ENCODE peak calls at places on chromosome 18, in ten cellular contexts. One of them, this sample, is unnamed.

GRCh38 chr18:65725421-65726050 is 25.3 kb upstream of the CDH7 start:
- DNase-seq in BE2C: peak; percentile 39
- DNase-seq in GM12865: peak; percentile 1
- DNase-seq in SK-N-SH: peak; percentile 50
- DNase-seq in right lobe of liver: no peak
- DNase-seq in cardiac fibroblast: no peak
- DNase-seq in prostate gland: peak; percentile 42
- DNase-seq in vagina: no peak
- DNase-seq in heart left ventricle: no peak
- DNase-seq in fibroblast of pulmonary artery: no peak
- DNase-seq in this sample: no peak

GRCh38 chr18:43665239-43665788 is 388.0 kb upstream of the SYT4 start:
- DNase-seq in BE2C: no peak
- DNase-seq in heart left ventricle: no peak
- DNase-seq in cardiac fibroblast: peak; percentile 77
- DNase-seq in GM12865: no peak
- DNase-seq in prostate gland: no peak
- DNase-seq in SK-N-SH: no peak
- DNase-seq in right lobe of liver: no peak
- DNase-seq in fibroblast of pulmonary artery: peak; percentile 83
- DNase-seq in vagina: no peak
- DNase-seq in this sample: no peak

GRCh38 chr18:7871560-7872456 is 304.7 kb downstream of the PTPRM start:
- DNase-seq in GM12865: no peak
- DNase-seq in BE2C: no peak
- DNase-seq in prostate gland: no peak
- DNase-seq in SK-N-SH: no peak
- DNase-seq in right lobe of liver: no peak
- DNase-seq in vagina: no peak
- DNase-seq in heart left ventricle: no peak
- DNase-seq in cardiac fibroblast: peak; percentile 61
- DNase-seq in fibroblast of pulmonary artery: peak; percentile 35
- DNase-seq in this sample: no peak

GRCh38 chr18:74836296-74837139 is 238.8 kb downstream of the ZNF407 start:
- DNase-seq in right lobe of liver: peak; percentile 25
- DNase-seq in GM12865: no peak
- DNase-seq in SK-N-SH: peak; percentile 61
- DNase-seq in BE2C: peak; percentile 59
- DNase-seq in fibroblast of pulmonary artery: peak; percentile 39
- DNase-seq in cardiac fibroblast: peak; percentile 43
- DNase-seq in heart left ventricle: peak; percentile 27
- DNase-seq in vagina: no peak
- DNase-seq in prostate gland: no peak
- DNase-seq in this sample: no peak

GRCh38 chr18:64110692-64111480 is 38.0 kb downstream of the LINC00305 start:
- DNase-seq in GM12865: no peak
- DNase-seq in prostate gland: no peak
- DNase-seq in BE2C: no peak
- DNase-seq in right lobe of liver: no peak
- DNase-seq in vagina: no peak
- DNase-seq in fibroblast of pulmonary artery: peak; percentile 18
- DNase-seq in cardiac fibroblast: no peak
- DNase-seq in SK-N-SH: no peak
- DNase-seq in heart left ventricle: no peak
- DNase-seq in this sample: no peak

GRCh38 chr18:2905802-2906521 is 59.2 kb downstream of the EMILIN2 start:
- DNase-seq in SK-N-SH: peak; percentile 82
- DNase-seq in right lobe of liver: peak; percentile 75
- DNase-seq in BE2C: peak; percentile 70
- DNase-seq in prostate gland: no peak
- DNase-seq in heart left ventricle: peak; percentile 82
- DNase-seq in GM12865: peak; percentile 66
- DNase-seq in vagina: no peak
- DNase-seq in fibroblast of pulmonary artery: peak; percentile 57
- DNase-seq in cardiac fibroblast: peak; percentile 62
- DNase-seq in this sample: no peak

GRCh38 chr18:33231474-33232317 is 208.8 kb downstream of the CCDC178 start:
- DNase-seq in SK-N-SH: peak; percentile 53
- DNase-seq in BE2C: peak; percentile 64
- DNase-seq in prostate gland: peak; percentile 53
- DNase-seq in fibroblast of pulmonary artery: peak; percentile 76
- DNase-seq in vagina: no peak
- DNase-seq in heart left ventricle: peak; percentile 46
- DNase-seq in GM12865: peak; percentile 81
- DNase-seq in cardiac fibroblast: peak; percentile 75
- DNase-seq in right lobe of liver: peak; percentile 52
- DNase-seq in this sample: peak; percentile 46

GRCh38 chr18:22432672-22433137 is 15.0 kb upstream of the CTAGE1 start:
- DNase-seq in GM12865: no peak
- DNase-seq in SK-N-SH: no peak
- DNase-seq in cardiac fibroblast: peak; percentile 94
- DNase-seq in prostate gland: no peak
- DNase-seq in fibroblast of pulmonary artery: peak; percentile 95
- DNase-seq in heart left ventricle: peak; percentile 72
- DNase-seq in right lobe of liver: peak; percentile 55
- DNase-seq in vagina: no peak
- DNase-seq in BE2C: peak; percentile 18
- DNase-seq in this sample: no peak

GRCh38 chr18:57698571-57699276 is 77.1 kb upstream of the NARS1 start:
- DNase-seq in prostate gland: peak; percentile 50
- DNase-seq in GM12865: no peak
- DNase-seq in SK-N-SH: no peak
- DNase-seq in BE2C: no peak
- DNase-seq in vagina: no peak
- DNase-seq in cardiac fibroblast: peak; percentile 78
- DNase-seq in heart left ventricle: no peak
- DNase-seq in fibroblast of pulmonary artery: peak; percentile 64
- DNase-seq in right lobe of liver: no peak
- DNase-seq in this sample: no peak

GRCh38 chr18:26566874-26567273 is 18.5 kb upstream of the KCTD1 start:
- DNase-seq in vagina: no peak
- DNase-seq in GM12865: no peak
- DNase-seq in heart left ventricle: no peak
- DNase-seq in right lobe of liver: no peak
- DNase-seq in BE2C: no peak
- DNase-seq in cardiac fibroblast: no peak
- DNase-seq in SK-N-SH: no peak
- DNase-seq in prostate gland: no peak
- DNase-seq in fibroblast of pulmonary artery: no peak
- DNase-seq in this sample: no peak
- TF ChIP-seq CTCF in vagina: no peak
- TF ChIP-seq CTCF in GM12865: no peak
- TF ChIP-seq CTCF in heart left ventricle: no peak
- TF ChIP-seq CTCF in right lobe of liver: no peak
- TF ChIP-seq CTCF in BE2C: no peak
- TF ChIP-seq CTCF in cardiac fibroblast: no peak
- TF ChIP-seq CTCF in SK-N-SH: no peak
- TF ChIP-seq CTCF in prostate gland: no peak
- TF ChIP-seq CTCF in fibroblast of pulmonary artery: no peak
- TF ChIP-seq CTCF in this sample: no peak

GRCh38 chr18:41373612-41374011 is 581.4 kb upstream of the PIK3C3 start:
- DNase-seq in GM12865: no peak
- DNase-seq in prostate gland: no peak
- DNase-seq in right lobe of liver: no peak
- DNase-seq in BE2C: no peak
- DNase-seq in heart left ventricle: no peak
- DNase-seq in cardiac fibroblast: no peak
- DNase-seq in fibroblast of pulmonary artery: no peak
- DNase-seq in SK-N-SH: no peak
- DNase-seq in vagina: no peak
- DNase-seq in this sample: no peak

DNA sequence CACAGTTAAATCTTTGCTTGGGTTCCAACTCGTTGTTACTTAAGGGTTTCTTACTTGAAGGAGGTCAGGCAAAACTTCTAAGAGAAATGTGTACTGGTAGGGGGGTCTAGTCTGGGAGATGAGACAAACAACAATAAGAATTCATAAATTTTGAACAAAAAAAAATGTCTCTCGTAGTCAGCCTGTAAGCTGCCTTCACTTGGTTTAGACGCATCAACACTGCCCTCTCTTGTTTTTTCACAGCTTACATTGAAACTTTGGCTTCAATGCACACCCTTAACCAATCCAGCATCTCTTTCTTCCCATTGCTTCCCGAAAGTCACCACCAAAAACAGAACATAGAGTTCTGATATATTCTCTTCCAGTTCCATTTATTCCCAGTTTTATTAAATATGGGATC is 576.4 kb upstream of the PIK3C3 start:
- DNase-seq in vagina: no peak
- DNase-seq in right lobe of liver: no peak
- DNase-seq in cardiac fibroblast: peak; percentile 83
- DNase-seq in prostate gland: no peak
- DNase-seq in fibroblast of pulmonary artery: peak; percentile 88
- DNase-seq in BE2C: no peak
- DNase-seq in SK-N-SH: peak; percentile 17
- DNase-seq in GM12865: no peak
- DNase-seq in heart left ventricle: no peak
- DNase-seq in this sample: no peak
- TF ChIP-seq CTCF in vagina: no peak
- TF ChIP-seq CTCF in right lobe of liver: no peak
- TF ChIP-seq CTCF in cardiac fibroblast: peak; percentile 34
- TF ChIP-seq CTCF in prostate gland: no peak
- TF ChIP-seq CTCF in fibroblast of pulmonary artery: peak; percentile 62
- TF ChIP-seq CTCF in BE2C: peak; percentile 41
- TF ChIP-seq CTCF in SK-N-SH: peak; percentile 59
- TF ChIP-seq CTCF in GM12865: no peak
- TF ChIP-seq CTCF in heart left ventricle: no peak
- TF ChIP-seq CTCF in this sample: no peak

GRCh38 chr18:66872277-66872676 is 268.4 kb upstream of the CDH19 start:
- DNase-seq in GM12865: no peak
- DNase-seq in heart left ventricle: no peak
- DNase-seq in SK-N-SH: peak; percentile 36
- DNase-seq in fibroblast of pulmonary artery: peak; percentile 41
- DNase-seq in vagina: no peak
- DNase-seq in prostate gland: no peak
- DNase-seq in cardiac fibroblast: peak; percentile 29
- DNase-seq in BE2C: no peak
- DNase-seq in right lobe of liver: no peak
- DNase-seq in this sample: no peak
- TF ChIP-seq CTCF in GM12865: no peak
- TF ChIP-seq CTCF in heart left ventricle: peak; percentile 14
- TF ChIP-seq CTCF in SK-N-SH: peak; percentile 47
- TF ChIP-seq CTCF in fibroblast of pulmonary artery: peak; percentile 26
- TF ChIP-seq CTCF in vagina: no peak
- TF ChIP-seq CTCF in prostate gland: no peak
- TF ChIP-seq CTCF in cardiac fibroblast: no peak
- TF ChIP-seq CTCF in BE2C: peak; percentile 29
- TF ChIP-seq CTCF in right lobe of liver: peak; percentile 41
- TF ChIP-seq CTCF in this sample: no peak

GRCh38 chr18:49859006-49859359 is 45.6 kb upstream of the ACAA2 start:
- DNase-seq in heart left ventricle: no peak
- DNase-seq in vagina: no peak
- DNase-seq in GM12865: no peak
- DNase-seq in right lobe of liver: no peak
- DNase-seq in prostate gland: no peak
- DNase-seq in fibroblast of pulmonary artery: no peak
- DNase-seq in BE2C: no peak
- DNase-seq in SK-N-SH: no peak
- DNase-seq in cardiac fibroblast: no peak
- DNase-seq in this sample: no peak
- TF ChIP-seq CTCF in heart left ventricle: no peak
- TF ChIP-seq CTCF in vagina: no peak
- TF ChIP-seq CTCF in GM12865: no peak
- TF ChIP-seq CTCF in right lobe of liver: no peak
- TF ChIP-seq CTCF in prostate gland: no peak
- TF ChIP-seq CTCF in fibroblast of pulmonary artery: no peak
- TF ChIP-seq CTCF in BE2C: no peak
- TF ChIP-seq CTCF in SK-N-SH: no peak
- TF ChIP-seq CTCF in cardiac fibroblast: no peak
- TF ChIP-seq CTCF in this sample: peak; percentile 54